ENCODE peak calls at places on chromosome 9, in ten cellular contexts. One of them, this sample, is unnamed.

GRCh38 chr9:97419315-97419867 is 7.5 kb downstream of the TDRD7 start:
- DNase-seq in fibroblast of mammary gland: peak; percentile 87
- DNase-seq in PC-3: peak; percentile 56
- DNase-seq in A673: no peak
- DNase-seq in GM13977: no peak
- DNase-seq in endothelial cell: no peak
- DNase-seq in body of pancreas: no peak
- DNase-seq in NCI-H1092 treated with DMSO at 0.1 percent for 48 hours: no peak
- DNase-seq in activated CD8-positive, alpha-beta memory T cell treated with anti-CD3 and anti-CD28 coated beads, Interleukin-2, amount 50 U/mL, for 4 hours: no peak
- DNase-seq in HTR-8/SVneo: no peak
- DNase-seq in this sample: no peak

GRCh38 chr9:120445974-120446373 is 134.0 kb downstream of the CDK5RAP2 start:
- DNase-seq in GM13977: no peak
- DNase-seq in A673: no peak
- DNase-seq in PC-3: peak; percentile 32
- DNase-seq in endothelial cell: no peak
- DNase-seq in NCI-H1092 treated with DMSO at 0.1 percent for 48 hours: no peak
- DNase-seq in body of pancreas: no peak
- DNase-seq in activated CD8-positive, alpha-beta memory T cell treated with anti-CD3 and anti-CD28 coated beads, Interleukin-2, amount 50 U/mL, for 4 hours: no peak
- DNase-seq in HTR-8/SVneo: no peak
- DNase-seq in fibroblast of mammary gland: no peak
- DNase-seq in this sample: peak; percentile 38

GRCh38 chr9:126363250-126363649 is 36.6 kb downstream of the MVB12B start:
- DNase-seq in activated CD8-positive, alpha-beta memory T cell treated with anti-CD3 and anti-CD28 coated beads, Interleukin-2, amount 50 U/mL, for 4 hours: no peak
- DNase-seq in fibroblast of mammary gland: no peak
- DNase-seq in body of pancreas: no peak
- DNase-seq in HTR-8/SVneo: no peak
- DNase-seq in A673: no peak
- DNase-seq in PC-3: peak; percentile 86
- DNase-seq in endothelial cell: no peak
- DNase-seq in GM13977: no peak
- DNase-seq in NCI-H1092 treated with DMSO at 0.1 percent for 48 hours: no peak
- DNase-seq in this sample: no peak

GRCh38 chr9:98087420-98088354 is 31.2 kb downstream of the NANS start:
- DNase-seq in HTR-8/SVneo: no peak
- DNase-seq in endothelial cell: peak; percentile 62
- DNase-seq in fibroblast of mammary gland: peak; percentile 64
- DNase-seq in body of pancreas: no peak
- DNase-seq in GM13977: no peak
- DNase-seq in PC-3: no peak
- DNase-seq in activated CD8-positive, alpha-beta memory T cell treated with anti-CD3 and anti-CD28 coated beads, Interleukin-2, amount 50 U/mL, for 4 hours: peak; percentile 52
- DNase-seq in A673: peak; percentile 63
- DNase-seq in NCI-H1092 treated with DMSO at 0.1 percent for 48 hours: no peak
- DNase-seq in this sample: no peak

GRCh38 chr9:266228-266627 is 51.6 kb downstream of the DOCK8 start:
- DNase-seq in endothelial cell: no peak
- DNase-seq in GM13977: no peak
- DNase-seq in A673: no peak
- DNase-seq in activated CD8-positive, alpha-beta memory T cell treated with anti-CD3 and anti-CD28 coated beads, Interleukin-2, amount 50 U/mL, for 4 hours: no peak
- DNase-seq in body of pancreas: no peak
- DNase-seq in NCI-H1092 treated with DMSO at 0.1 percent for 48 hours: no peak
- DNase-seq in PC-3: no peak
- DNase-seq in HTR-8/SVneo: no peak
- DNase-seq in fibroblast of mammary gland: no peak
- DNase-seq in this sample: no peak

GRCh38 chr9:73038089-73038509 is 85.2 kb upstream of the ALDH1A1 start:
- DNase-seq in body of pancreas: no peak
- DNase-seq in activated CD8-positive, alpha-beta memory T cell treated with anti-CD3 and anti-CD28 coated beads, Interleukin-2, amount 50 U/mL, for 4 hours: no peak
- DNase-seq in PC-3: no peak
- DNase-seq in endothelial cell: no peak
- DNase-seq in fibroblast of mammary gland: peak; percentile 5
- DNase-seq in HTR-8/SVneo: no peak
- DNase-seq in A673: no peak
- DNase-seq in NCI-H1092 treated with DMSO at 0.1 percent for 48 hours: no peak
- DNase-seq in GM13977: no peak
- DNase-seq in this sample: no peak

GRCh38 chr9:113998529-113999255 is 79.4 kb downstream of the AMBP start:
- DNase-seq in PC-3: no peak
- DNase-seq in activated CD8-positive, alpha-beta memory T cell treated with anti-CD3 and anti-CD28 coated beads, Interleukin-2, amount 50 U/mL, for 4 hours: no peak
- DNase-seq in HTR-8/SVneo: peak; percentile 23
- DNase-seq in endothelial cell: no peak
- DNase-seq in fibroblast of mammary gland: peak; percentile 25
- DNase-seq in GM13977: no peak
- DNase-seq in NCI-H1092 treated with DMSO at 0.1 percent for 48 hours: peak; percentile 3
- DNase-seq in body of pancreas: no peak
- DNase-seq in A673: peak; percentile 62
- DNase-seq in this sample: no peak

GRCh38 chr9:86098793-86099694 is at the start of gene GOLM1:
- DNase-seq in HTR-8/SVneo: peak; percentile 31
- DNase-seq in activated CD8-positive, alpha-beta memory T cell treated with anti-CD3 and anti-CD28 coated beads, Interleukin-2, amount 50 U/mL, for 4 hours: peak; percentile 24
- DNase-seq in body of pancreas: peak; percentile 61
- DNase-seq in endothelial cell: peak; percentile 76
- DNase-seq in NCI-H1092 treated with DMSO at 0.1 percent for 48 hours: peak; percentile 73
- DNase-seq in fibroblast of mammary gland: peak; percentile 48
- DNase-seq in A673: peak; percentile 77
- DNase-seq in GM13977: peak; percentile 83
- DNase-seq in PC-3: peak; percentile 63
- DNase-seq in this sample: peak; percentile 61

GRCh38 chr9:130128251-130128650 is 44.0 kb upstream of the NCS1 start:
- DNase-seq in PC-3: no peak
- DNase-seq in HTR-8/SVneo: no peak
- DNase-seq in body of pancreas: no peak
- DNase-seq in A673: no peak
- DNase-seq in GM13977: peak; percentile 41
- DNase-seq in NCI-H1092 treated with DMSO at 0.1 percent for 48 hours: no peak
- DNase-seq in activated CD8-positive, alpha-beta memory T cell treated with anti-CD3 and anti-CD28 coated beads, Interleukin-2, amount 50 U/mL, for 4 hours: peak; percentile 76
- DNase-seq in fibroblast of mammary gland: no peak
- DNase-seq in endothelial cell: no peak
- DNase-seq in this sample: no peak

This sample was measured in NCI-H774.